ENCODE peak calls at places on chromosomes 4 and X, in five cellular contexts. M is brain microvascular endothelial cell; V is CD8-positive, alpha-beta T cell; E is astrocyte; R is lower leg skin. H is an unnamed sample.

GRCh38 chrX:47158131-47158530 is 13.1 kb downstream of the RBM10 start:
- DNase-seq in M (no peak), V (no peak), E (no peak), R (no peak), H (no peak)

GRCh38 chr4:46956451-46956850 is 36.9 kb downstream of the GABRA4 start:
- DNase-seq in M (peak), V (no peak), E (no peak), R (no peak), H (no peak)

GRCh38 chr4:153079824-153080486 is 124.3 kb upstream of the TRIM2 start:
- DNase-seq in M (no peak), V (no peak), E (no peak), R (peak), H (no peak)

GRCh38 chrX:153588782-153589446 is 10.0 kb downstream of the CCNQ start:
- DNase-seq in M (no peak), V (no peak), E (no peak), R (no peak), H (no peak)

GRCh38 chr4:3679851-3680311 is 86.3 kb upstream of the ADRA2C start:
- DNase-seq in M (no peak), V (no peak), E (no peak), R (no peak), H (no peak)

GRCh38 chr4:119585771-119586170 is 42.8 kb downstream of the PDE5A start:
- DNase-seq in M (no peak), V (no peak), E (peak), R (no peak), H (no peak)

GRCh38 chrX:72029473-72030411 is 102.0 kb downstream of the RTL5 start:
- DNase-seq in M (peak), V (no peak), E (peak), R (peak), H (no peak)

GRCh38 chr4:51836531-51836930 is 6.4 kb upstream of the DCUN1D4 start:
- DNase-seq in M (no peak), V (no peak), E (no peak), R (no peak), H (no peak)

GRCh38 chrX:54357414-54358377 is at the start of gene WNK3:
- DNase-seq in M (peak), V (no peak), E (peak), R (peak), H (peak)

GRCh38 chr4:126939401-126939800 is 693.4 kb upstream of the INTU start:
- DNase-seq in M (peak), V (no peak), E (peak), R (no peak), H (no peak)

GRCh38 chr4:5220028-5220427 is 168.7 kb downstream of the STK32B start:
- DNase-seq in M (peak), V (no peak), E (peak), R (no peak), H (peak)

GRCh38 chr4:158250321-158250720 is 40.0 kb downstream of the TMEM144 start:
- DNase-seq in M (no peak), V (no peak), E (no peak), R (no peak), H (no peak)

GRCh38 chr4:128600410-128600809 is 209.1 kb upstream of the JADE1 start:
- DNase-seq in M (no peak), V (no peak), E (no peak), R (no peak), H (no peak)

GRCh38 chr4:82469776-82470345 is 39.5 kb downstream of the ENOPH1 start:
- DNase-seq in M (peak), V (no peak), E (peak), R (no peak), H (no peak)

GRCh38 chrX:110204986-110205385 is 112.9 kb downstream of the AMMECR1 start:
- DNase-seq in M (peak), V (no peak), E (peak), R (no peak), H (no peak)

GRCh38 chrX:47218920-47219815 is 687 bp downstream of the CDK16 start:
- DNase-seq in M (no peak), V (peak), E (no peak), R (peak), H (peak)

GRCh38 chr4:15197005-15197404 is 194.7 kb downstream of the CPEB2 start:
- DNase-seq in M (peak), V (no peak), E (peak), R (no peak), H (peak)

DNA sequence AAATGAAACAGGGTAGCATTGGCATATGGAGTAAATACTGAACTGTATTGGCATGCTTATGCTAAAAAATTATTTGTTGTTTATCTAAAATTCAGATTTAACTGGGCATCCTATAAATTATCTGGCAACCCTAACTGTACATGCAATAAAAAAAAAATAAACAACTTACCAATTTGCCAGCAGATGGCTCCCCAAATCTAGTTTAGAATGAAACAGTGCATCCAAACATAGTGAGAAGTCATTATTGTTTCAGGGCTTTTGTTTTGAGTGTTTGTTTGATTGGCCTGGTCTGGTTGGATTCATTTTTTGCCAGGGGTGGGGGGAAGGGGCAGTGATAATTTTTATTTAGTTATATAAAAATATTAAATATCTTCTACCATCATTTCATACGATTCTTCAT is 12.8 kb upstream of the NSUN7 start:
- DNase-seq in M (no peak), V (no peak), E (peak), R (no peak), H (no peak)
- TF ChIP-seq CTCF in M (peak), V (no peak), E (peak), R (no peak), H (peak)

GRCh38 chr4:31791666-31792065 is 1071.5 kb downstream of the PCDH7 start:
- DNase-seq in M (no peak), V (no peak), E (no peak), R (no peak), H (no peak)

GRCh38 chr4:31788676-31789075 is 1068.5 kb downstream of the PCDH7 start:
- DNase-seq in M (no peak), V (no peak), E (no peak), R (no peak), H (no peak)

DNA sequence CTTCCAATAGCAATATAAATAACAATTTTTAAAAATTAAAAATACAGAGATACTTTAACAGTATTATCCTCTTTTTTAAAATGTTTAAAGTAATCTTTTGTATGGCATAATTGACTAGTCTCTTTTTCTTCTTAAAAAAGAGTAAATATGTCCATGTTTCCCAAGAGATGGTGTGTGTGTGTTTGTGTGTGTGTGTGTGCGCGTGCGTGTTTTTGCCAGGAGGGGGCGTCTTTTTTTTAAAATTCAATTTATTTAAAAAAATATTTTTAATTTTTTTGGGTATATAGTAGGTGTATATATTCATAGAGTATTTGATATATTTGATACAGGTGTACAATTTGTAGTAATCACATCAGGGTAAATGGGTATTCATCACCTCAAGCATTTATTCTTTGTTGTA is 1073.7 kb downstream of the PCDH7 start:
- DNase-seq in M (no peak), V (no peak), E (no peak), R (no peak), H (no peak)
- TF ChIP-seq CTCF in M (peak), V (no peak), E (peak), R (no peak), H (peak)

DNA sequence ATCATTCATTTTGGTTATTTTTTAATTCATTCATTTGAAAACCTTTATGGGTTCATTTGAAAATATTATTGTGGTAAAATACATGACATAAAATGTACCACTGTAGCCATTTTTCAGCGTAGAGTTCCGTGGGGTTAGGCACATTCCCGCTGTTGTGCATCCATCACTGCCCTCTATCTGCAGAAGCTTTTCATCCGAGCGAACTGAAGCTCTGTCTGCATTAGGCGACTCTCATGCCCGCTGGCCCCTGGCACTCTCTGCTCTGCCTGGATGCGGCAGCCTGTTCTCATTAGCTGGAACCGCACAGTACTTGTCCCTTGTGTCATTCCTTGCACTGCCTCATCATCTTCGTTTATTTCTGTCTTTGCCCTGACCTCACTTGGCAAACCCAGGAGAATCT is 17.5 kb downstream of the CFAP99 start:
- DNase-seq in M (no peak), V (no peak), E (no peak), R (no peak), H (no peak)
- TF ChIP-seq CTCF in M (peak), V (no peak), E (no peak), R (no peak), H (no peak)

DNA sequence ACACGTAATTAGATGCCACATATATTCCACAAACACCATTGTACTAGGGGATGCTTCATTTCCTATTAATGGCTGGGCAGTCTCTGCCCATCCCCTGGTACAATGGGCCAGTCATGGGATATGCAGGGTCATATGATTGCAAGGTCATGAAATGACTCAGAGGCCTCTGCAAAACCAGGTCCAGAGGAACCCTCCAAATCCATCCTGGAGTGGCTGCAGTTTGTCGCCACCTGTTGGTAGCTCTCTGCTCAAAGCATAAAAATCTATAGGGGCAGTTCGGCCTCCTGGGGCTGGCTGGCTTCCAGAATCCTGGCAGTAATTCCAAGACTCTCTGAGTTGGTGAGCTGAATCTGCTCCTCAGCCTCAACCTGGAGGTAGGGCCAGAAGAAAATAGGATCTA is 22.9 kb upstream of the PUDP start:
- DNase-seq in M (peak), V (no peak), E (no peak), R (no peak), H (no peak)
- TF ChIP-seq CTCF in M (peak), V (peak), E (peak), R (no peak), H (peak)